ENCODE peak calls at places on chromosomes 13 and 19, in seven cellular contexts. One of them, this sample, is unnamed.

GRCh38 chr19:8335343-8336071 is 7.6 kb downstream of the KANK3 start:
- DNase-seq in mesothelial cell of epicardium: no peak
- DNase-seq in hepatic stellate cell: no peak
- DNase-seq in Right ventricle myocardium inferior: no peak
- DNase-seq in fibroblast of gingiva: no peak
- DNase-seq in HCT116: no peak
- DNase-seq in amniotic stem cell: no peak
- DNase-seq in this sample: no peak

GRCh38 chr13:112850273-112850672 is 118.7 kb upstream of the MCF2L start:
- DNase-seq in mesothelial cell of epicardium: no peak
- DNase-seq in hepatic stellate cell: no peak
- DNase-seq in Right ventricle myocardium inferior: no peak
- DNase-seq in fibroblast of gingiva: no peak
- DNase-seq in HCT116: no peak
- DNase-seq in amniotic stem cell: no peak
- DNase-seq in this sample: no peak

GRCh38 chr19:2345794-2346663 is 14.0 kb upstream of the TMPRSS9 start:
- DNase-seq in mesothelial cell of epicardium: no peak
- DNase-seq in hepatic stellate cell: no peak
- DNase-seq in Right ventricle myocardium inferior: peak; percentile 72
- DNase-seq in fibroblast of gingiva: no peak
- DNase-seq in HCT116: no peak
- DNase-seq in amniotic stem cell: no peak
- DNase-seq in this sample: peak; percentile 14

GRCh38 chr19:50703915-50704548 is 15.6 kb downstream of the SHANK1 start:
- DNase-seq in mesothelial cell of epicardium: no peak
- DNase-seq in hepatic stellate cell: no peak
- DNase-seq in Right ventricle myocardium inferior: no peak
- DNase-seq in fibroblast of gingiva: no peak
- DNase-seq in HCT116: peak; percentile 26
- DNase-seq in amniotic stem cell: no peak
- DNase-seq in this sample: peak; percentile 42

GRCh38 chr13:113647351-113648217 is 10.4 kb downstream of the ATP4B start:
- DNase-seq in mesothelial cell of epicardium: peak; percentile 13
- DNase-seq in hepatic stellate cell: no peak
- DNase-seq in Right ventricle myocardium inferior: peak; percentile 91
- DNase-seq in fibroblast of gingiva: peak; percentile 78
- DNase-seq in HCT116: peak; percentile 19
- DNase-seq in amniotic stem cell: no peak
- DNase-seq in this sample: peak; percentile 96

GRCh38 chr19:1754651-1755466 is 1.6 kb downstream of the ONECUT3 start:
- DNase-seq in mesothelial cell of epicardium: no peak
- DNase-seq in hepatic stellate cell: no peak
- DNase-seq in Right ventricle myocardium inferior: no peak
- DNase-seq in fibroblast of gingiva: no peak
- DNase-seq in HCT116: no peak
- DNase-seq in amniotic stem cell: no peak
- DNase-seq in this sample: no peak

GRCh38 chr19:412356-413355 is 3.7 kb upstream of the C2CD4C start:
- DNase-seq in mesothelial cell of epicardium: peak; percentile 13
- DNase-seq in hepatic stellate cell: no peak
- DNase-seq in Right ventricle myocardium inferior: peak; percentile 23
- DNase-seq in fibroblast of gingiva: no peak
- DNase-seq in HCT116: no peak
- DNase-seq in amniotic stem cell: no peak
- DNase-seq in this sample: no peak

GRCh38 chr13:66951426-66951825 is 278.7 kb downstream of the PCDH9 start:
- DNase-seq in mesothelial cell of epicardium: no peak
- DNase-seq in hepatic stellate cell: no peak
- DNase-seq in Right ventricle myocardium inferior: no peak
- DNase-seq in fibroblast of gingiva: no peak
- DNase-seq in HCT116: no peak
- DNase-seq in amniotic stem cell: no peak
- DNase-seq in this sample: no peak

GRCh38 chr19:19568802-19569756 is 31.0 kb downstream of the CILP2 start:
- DNase-seq in mesothelial cell of epicardium: no peak
- DNase-seq in hepatic stellate cell: peak; percentile 57
- DNase-seq in Right ventricle myocardium inferior: no peak
- DNase-seq in fibroblast of gingiva: peak; percentile 26
- DNase-seq in HCT116: no peak
- DNase-seq in amniotic stem cell: no peak
- DNase-seq in this sample: no peak

GRCh38 chr19:48394331-48395169 is 1.1 kb downstream of the GRIN2D start:
- DNase-seq in mesothelial cell of epicardium: no peak
- DNase-seq in hepatic stellate cell: no peak
- DNase-seq in Right ventricle myocardium inferior: no peak
- DNase-seq in fibroblast of gingiva: no peak
- DNase-seq in HCT116: no peak
- DNase-seq in amniotic stem cell: no peak
- DNase-seq in this sample: no peak

GRCh38 chr13:112968380-112968909 is 569 bp upstream of the MCF2L start:
- DNase-seq in mesothelial cell of epicardium: no peak
- DNase-seq in hepatic stellate cell: no peak
- DNase-seq in Right ventricle myocardium inferior: no peak
- DNase-seq in fibroblast of gingiva: no peak
- DNase-seq in HCT116: no peak
- DNase-seq in amniotic stem cell: no peak
- DNase-seq in this sample: peak; percentile 89

GRCh38 chr13:40388617-40389016 is 277.8 kb downstream of the FOXO1 start:
- DNase-seq in mesothelial cell of epicardium: no peak
- DNase-seq in hepatic stellate cell: peak; percentile 24
- DNase-seq in Right ventricle myocardium inferior: no peak
- DNase-seq in fibroblast of gingiva: no peak
- DNase-seq in HCT116: no peak
- DNase-seq in amniotic stem cell: no peak
- DNase-seq in this sample: no peak

GRCh38 chr19:2014731-2015610 is 543 bp downstream of the BTBD2 start:
- DNase-seq in mesothelial cell of epicardium: no peak
- DNase-seq in hepatic stellate cell: peak; percentile 72
- DNase-seq in Right ventricle myocardium inferior: no peak
- DNase-seq in fibroblast of gingiva: no peak
- DNase-seq in HCT116: no peak
- DNase-seq in amniotic stem cell: no peak
- DNase-seq in this sample: no peak

GRCh38 chr19:10105241-10106099 is 692 bp upstream of the PPAN start:
- DNase-seq in mesothelial cell of epicardium: no peak
- DNase-seq in hepatic stellate cell: no peak
- DNase-seq in Right ventricle myocardium inferior: no peak
- DNase-seq in fibroblast of gingiva: no peak
- DNase-seq in HCT116: no peak
- DNase-seq in amniotic stem cell: no peak
- DNase-seq in this sample: no peak

GRCh38 chr13:19159761-19160420 is 21.7 kb downstream of the TUBA3C start:
- DNase-seq in mesothelial cell of epicardium: no peak
- DNase-seq in hepatic stellate cell: no peak
- DNase-seq in Right ventricle myocardium inferior: no peak
- DNase-seq in fibroblast of gingiva: no peak
- DNase-seq in HCT116: no peak
- DNase-seq in amniotic stem cell: no peak
- DNase-seq in this sample: no peak

GRCh38 chr19:41175825-41176734 is 16.9 kb upstream of the CYP2S1 start:
- DNase-seq in mesothelial cell of epicardium: peak; percentile 67
- DNase-seq in hepatic stellate cell: peak; percentile 74
- DNase-seq in Right ventricle myocardium inferior: peak; percentile 82
- DNase-seq in fibroblast of gingiva: peak; percentile 62
- DNase-seq in HCT116: peak; percentile 92
- DNase-seq in amniotic stem cell: peak; percentile 48
- DNase-seq in this sample: peak; percentile 99

GRCh38 chr19:42224940-42225717 is 5.0 kb downstream of the ZNF526 start:
- DNase-seq in mesothelial cell of epicardium: no peak
- DNase-seq in hepatic stellate cell: no peak
- DNase-seq in Right ventricle myocardium inferior: peak; percentile 23
- DNase-seq in fibroblast of gingiva: no peak
- DNase-seq in HCT116: no peak
- DNase-seq in amniotic stem cell: no peak
- DNase-seq in this sample: no peak

GRCh38 chr13:35839746-35840273 is 291.4 kb downstream of the DCLK1 start:
- DNase-seq in mesothelial cell of epicardium: no peak
- DNase-seq in hepatic stellate cell: no peak
- DNase-seq in Right ventricle myocardium inferior: no peak
- DNase-seq in fibroblast of gingiva: no peak
- DNase-seq in HCT116: no peak
- DNase-seq in amniotic stem cell: no peak
- DNase-seq in this sample: no peak

GRCh38 chr13:43195551-43195950 is 172.2 kb downstream of the DNAJC15 start:
- DNase-seq in mesothelial cell of epicardium: no peak
- DNase-seq in hepatic stellate cell: no peak
- DNase-seq in Right ventricle myocardium inferior: no peak
- DNase-seq in fibroblast of gingiva: no peak
- DNase-seq in HCT116: no peak
- DNase-seq in amniotic stem cell: no peak
- DNase-seq in this sample: peak; percentile 23

GRCh38 chr19:39196860-39197562 is at the start of gene NCCRP1:
- DNase-seq in mesothelial cell of epicardium: no peak
- DNase-seq in hepatic stellate cell: no peak
- DNase-seq in Right ventricle myocardium inferior: no peak
- DNase-seq in fibroblast of gingiva: no peak
- DNase-seq in HCT116: no peak
- DNase-seq in amniotic stem cell: no peak
- DNase-seq in this sample: no peak

GRCh38 chr19:38684078-38684861 is 36.8 kb downstream of the ACTN4 start:
- DNase-seq in mesothelial cell of epicardium: no peak
- DNase-seq in hepatic stellate cell: peak; percentile 73
- DNase-seq in Right ventricle myocardium inferior: peak; percentile 63
- DNase-seq in fibroblast of gingiva: peak; percentile 94
- DNase-seq in HCT116: peak; percentile 93
- DNase-seq in amniotic stem cell: peak; percentile 69
- DNase-seq in this sample: peak; percentile 98

GRCh38 chr19:36207605-36208252 is 6.7 kb downstream of the ZNF565 start:
- DNase-seq in mesothelial cell of epicardium: no peak
- DNase-seq in hepatic stellate cell: no peak
- DNase-seq in Right ventricle myocardium inferior: no peak
- DNase-seq in fibroblast of gingiva: no peak
- DNase-seq in HCT116: no peak
- DNase-seq in amniotic stem cell: no peak
- DNase-seq in this sample: no peak

GRCh38 chr19:3850320-3850972 is 18.4 kb downstream of the ZFR2 start:
- DNase-seq in mesothelial cell of epicardium: no peak
- DNase-seq in hepatic stellate cell: no peak
- DNase-seq in Right ventricle myocardium inferior: no peak
- DNase-seq in fibroblast of gingiva: no peak
- DNase-seq in HCT116: no peak
- DNase-seq in amniotic stem cell: no peak
- DNase-seq in this sample: no peak

GRCh38 chr19:10086032-10086903 is at the start of gene SHFL:
- DNase-seq in mesothelial cell of epicardium: peak; percentile 60
- DNase-seq in hepatic stellate cell: peak; percentile 93
- DNase-seq in Right ventricle myocardium inferior: peak; percentile 90
- DNase-seq in fibroblast of gingiva: peak; percentile 59
- DNase-seq in HCT116: no peak
- DNase-seq in amniotic stem cell: peak; percentile 31
- DNase-seq in this sample: peak; percentile 39

GRCh38 chr19:28737526-28737925 is 475.4 kb downstream of the UQCRFS1 start:
- DNase-seq in mesothelial cell of epicardium: no peak
- DNase-seq in hepatic stellate cell: no peak
- DNase-seq in Right ventricle myocardium inferior: no peak
- DNase-seq in fibroblast of gingiva: no peak
- DNase-seq in HCT116: no peak
- DNase-seq in amniotic stem cell: no peak
- DNase-seq in this sample: no peak

GRCh38 chr19:18712981-18713380 is 29.5 kb downstream of the CRTC1 start:
- DNase-seq in mesothelial cell of epicardium: no peak
- DNase-seq in hepatic stellate cell: no peak
- DNase-seq in Right ventricle myocardium inferior: peak; percentile 7
- DNase-seq in fibroblast of gingiva: no peak
- DNase-seq in HCT116: no peak
- DNase-seq in amniotic stem cell: no peak
- DNase-seq in this sample: no peak